ENCODE peak calls at places on chromosome 22, in four cellular contexts. B is HL-60, G is K562, H is GM12878. A is an unnamed sample.

GRCh38 chr22:40654522-40655167 is 18.1 kb upstream of the MRTFA start:
- DNase-seq in B (no peak), G (peak), H (no peak), A (no peak)

GRCh38 chr22:45262931-45263789 is 21.6 kb upstream of the UPK3A start:
- DNase-seq in G (peak), H (peak), B (peak), A (peak)

GRCh38 chr22:32411388-32411787 is 659 bp downstream of the RTCB start:
- DNase-seq in H (no peak), B (no peak), G (no peak), A (no peak)

GRCh38 chr22:44540756-44541670 is 43.0 kb upstream of the RTL6 start:
- DNase-seq in G (no peak), B (peak), H (no peak), A (no peak)

GRCh38 chr22:35618427-35619223 is 1.5 kb upstream of the MB start:
- DNase-seq in H (no peak), B (no peak), G (no peak), A (no peak)

GRCh38 chr22:27397948-27398330 is 403.6 kb downstream of the MN1 start:
- DNase-seq in H (no peak), B (no peak), G (no peak), A (no peak)

GRCh38 chr22:48884786-48885185 is 942.9 kb downstream of the BRD1 start:
- DNase-seq in G (no peak), H (no peak), B (no peak), A (no peak)

GRCh38 chr22:28024422-28024888 is 105.4 kb upstream of the PITPNB start:
- DNase-seq in B (no peak), G (no peak), H (no peak), A (no peak)

GRCh38 chr22:33335611-33336279 is 277.6 kb upstream of the SYN3 start:
- DNase-seq in B (no peak), G (no peak), H (no peak), A (no peak)

GRCh38 chr22:36084717-36085116 is 56.1 kb upstream of the RBFOX2 start:
- DNase-seq in H (no peak), G (no peak), B (no peak), A (no peak)

GRCh38 chr22:41286639-41287091 is 678 bp upstream of the RANGAP1 start:
- DNase-seq in G (no peak), H (peak), B (peak), A (no peak)

GRCh38 chr22:48644108-48644507 is 1183.6 kb downstream of the BRD1 start:
- DNase-seq in B (no peak), H (no peak), G (no peak), A (no peak)

GRCh38 chr22:46060292-46061123 is 83.5 kb upstream of the WNT7B start:
- DNase-seq in H (no peak), B (no peak), G (no peak), A (no peak)

GRCh38 chr22:46671824-46672432 is 51.7 kb downstream of the GRAMD4 start:
- DNase-seq in G (no peak), H (no peak), B (no peak), A (peak)

GRCh38 chr22:38069372-38070249 is 12.4 kb downstream of the PICK1 start:
- DNase-seq in H (no peak), B (no peak), G (peak), A (no peak)

GRCh38 chr22:17138451-17139042 is 17.4 kb upstream of the TMEM121B start:
- DNase-seq in B (no peak), H (no peak), G (no peak), A (no peak)

GRCh38 chr22:48464246-48464645 is 1363.4 kb downstream of the BRD1 start:
- DNase-seq in G (no peak), H (no peak), B (no peak), A (no peak)

GRCh38 chr22:26553056-26553752 is 36.7 kb downstream of the TPST2 start:
- DNase-seq in B (no peak), H (no peak), G (no peak), A (no peak)

GRCh38 chr22:45504703-45505341 is 2.1 kb downstream of the FBLN1 start:
- DNase-seq in H (no peak), G (no peak), B (no peak), A (no peak)

GRCh38 chr22:22025320-22026156 is 43.0 kb upstream of the TOP3B start:
- DNase-seq in H (no peak), B (no peak), G (no peak), A (no peak)

GRCh38 chr22:41523464-41524221 is 20.6 kb downstream of the POLR3H start:
- DNase-seq in B (no peak), H (no peak), G (peak), A (no peak)

GRCh38 chr22:36323855-36324331 is 63.9 kb downstream of the MYH9 start:
- DNase-seq in B (no peak), G (no peak), H (no peak), A (no peak)

GRCh38 chr22:40757071-40757470 is 62.1 kb downstream of the SLC25A17 start:
- DNase-seq in B (no peak), H (no peak), G (no peak), A (no peak)

GRCh38 chr22:35739642-35740041 is 22.0 kb downstream of the APOL5 start:
- DNase-seq in H (no peak), G (peak), B (no peak), A (no peak)

GRCh38 chr22:17633217-17633997 is 4.9 kb upstream of the ATP6V1E1 start:
- DNase-seq in H (no peak), B (no peak), G (peak), A (no peak)

GRCh38 chr22:42780070-42780540 is 59.4 kb upstream of the A4GALT start:
- DNase-seq in B (peak), H (peak), G (peak), A (no peak)

GRCh38 chr22:38018938-38019827 is 34.8 kb upstream of the SOX10 start:
- DNase-seq in B (no peak), H (no peak), G (no peak), A (no peak)

GRCh38 chr22:42646569-42647525 is 2.3 kb downstream of the CYB5R3 start:
- DNase-seq in G (peak), H (no peak), B (no peak), A (peak)

GRCh38 chr22:41768420-41768819 is 32.1 kb upstream of the CCDC134 start:
- DNase-seq in B (peak), G (no peak), H (no peak), A (no peak)

GRCh38 chr22:48811885-48812284 is 1015.8 kb downstream of the BRD1 start:
- DNase-seq in H (no peak), B (no peak), G (no peak), A (no peak)

GRCh38 chr22:36017661-36018091 is 10.9 kb downstream of the RBFOX2 start:
- DNase-seq in B (no peak), G (no peak), H (peak), A (no peak)

GRCh38 chr22:28783786-28784671 is 11.5 kb downstream of the CCDC117 start:
- DNase-seq in G (no peak), H (no peak), B (no peak), A (no peak)

GRCh38 chr22:31291403-31291715 is 929 bp downstream of the PIK3IP1 start:
- DNase-seq in H (no peak), G (no peak), B (no peak), A (no peak)

GRCh38 chr22:31288496-31289235 is 3.6 kb downstream of the PIK3IP1 start:
- DNase-seq in B (no peak), H (no peak), G (no peak), A (no peak)

GRCh38 chr22:31290494-31291402 is 1.5 kb downstream of the PIK3IP1 start:
- DNase-seq in G (peak), H (peak), B (peak), A (peak)

GRCh38 chr22:31289335-31289734 is 3.0 kb downstream of the PIK3IP1 start:
- DNase-seq in H (no peak), B (no peak), G (no peak), A (no peak)

DNA sequence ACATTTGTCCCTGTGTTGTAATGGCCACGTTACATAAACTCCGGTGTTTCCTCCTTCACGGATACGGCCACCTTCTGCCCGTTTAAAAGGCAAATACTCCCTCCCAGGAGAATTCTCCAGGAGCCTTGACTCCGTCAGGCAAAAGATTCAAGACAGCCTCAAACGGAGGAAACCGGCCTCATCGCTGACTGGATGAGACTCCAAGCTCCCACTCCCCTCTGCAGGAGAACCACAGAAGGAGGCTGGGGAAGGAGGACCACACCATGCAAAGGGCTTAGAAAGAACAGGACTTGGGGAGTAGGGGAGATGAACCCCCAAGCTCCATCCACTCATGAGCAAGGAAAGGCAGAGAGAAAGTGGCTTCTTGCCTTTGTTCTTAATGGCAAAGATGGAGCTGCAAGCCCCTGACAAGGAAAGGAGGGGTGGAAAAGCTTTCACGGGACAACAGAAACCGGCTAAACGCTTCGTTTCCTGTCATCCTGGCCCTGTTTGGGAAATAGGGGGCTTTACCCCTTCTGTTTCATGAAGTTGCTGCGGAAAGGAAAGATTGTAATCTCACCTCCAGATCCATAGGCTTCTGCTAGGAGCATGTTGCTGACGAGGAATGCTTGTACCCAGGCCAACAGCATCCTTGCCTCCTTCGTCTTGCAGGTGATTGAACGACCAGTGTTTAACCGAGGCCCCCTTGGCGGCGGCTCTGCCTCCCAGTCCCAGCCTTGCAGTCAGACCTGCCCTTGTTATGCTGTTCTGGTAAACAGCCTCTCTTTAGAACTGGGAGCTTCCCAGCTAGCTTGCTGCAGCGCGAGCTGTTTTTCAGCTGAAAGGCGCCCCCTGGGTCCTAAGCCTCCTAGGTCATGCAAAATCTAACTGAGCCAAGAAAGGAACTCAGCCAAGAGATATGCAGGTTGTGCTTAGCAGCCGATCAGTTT is at the start of gene PIK3IP1:
- DNase-seq in B (peak), H (peak), G (peak), A (peak)
- TF ChIP-seq POLR2AphosphoS5 in B (no peak), H (peak), G (no peak), A (no peak)

DNA sequence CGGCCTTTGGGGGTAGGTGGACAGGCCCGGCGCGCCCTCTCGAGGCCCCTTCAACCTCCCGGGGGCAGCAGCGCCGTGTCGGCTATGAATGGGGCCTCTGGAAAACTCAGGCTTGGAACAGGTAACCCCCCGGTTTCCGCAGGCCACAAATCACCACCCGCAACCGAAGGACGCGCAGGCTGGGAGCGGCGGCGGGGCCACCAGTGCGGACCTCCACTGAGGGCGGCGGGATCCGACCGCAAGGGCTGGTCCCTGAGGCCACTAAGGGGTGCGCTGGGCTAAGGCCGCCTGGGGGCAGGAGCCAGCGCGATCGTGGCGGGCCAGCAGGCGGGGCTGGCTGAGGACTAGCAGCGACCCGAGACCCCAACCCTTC is 695 bp upstream of the ATF4 start:
- DNase-seq in B (no peak), H (no peak), G (no peak), A (no peak)
- TF ChIP-seq SPI1 in B (no peak), H (no peak), G (no peak), A (no peak)

DNA sequence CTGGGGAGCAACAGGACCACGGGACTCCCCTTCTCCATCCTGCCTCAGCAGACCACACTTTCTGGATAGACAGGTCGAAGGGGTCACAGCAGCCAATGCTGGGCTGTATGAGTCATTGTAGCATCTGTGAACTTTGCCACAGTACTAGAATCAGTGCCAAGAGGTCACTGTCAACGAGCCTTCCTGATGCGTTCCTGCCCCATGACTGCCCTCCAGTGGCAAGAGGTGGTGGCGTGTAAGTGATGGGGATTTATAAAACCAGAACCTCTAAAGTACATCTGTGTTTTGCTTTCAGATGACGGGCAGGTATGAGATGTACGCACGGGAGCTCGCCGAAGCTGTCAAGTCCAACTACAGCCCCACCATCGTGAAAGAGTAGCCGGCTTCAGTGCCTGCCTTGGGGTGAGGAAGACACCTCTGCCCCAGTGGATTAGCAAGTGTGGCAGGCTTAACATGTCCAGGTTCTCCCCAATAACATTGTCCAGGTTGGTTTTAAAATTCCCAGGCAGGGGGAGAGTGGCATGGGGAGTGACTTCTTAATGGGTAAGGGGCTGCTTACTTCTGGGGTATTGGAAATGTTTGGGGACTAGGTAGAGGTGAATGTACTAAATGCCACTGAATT is 29.4 kb downstream of the GUCD1 start:
- DNase-seq in G (peak), H (peak), B (peak), A (peak)
- TF ChIP-seq POLR2AphosphoS5 in G (no peak), H (no peak), B (no peak), A (no peak)

GRCh38 chr22:23529166-23530103 is 50.7 kb downstream of the IGLL1 start:
- DNase-seq in H (no peak), B (no peak), G (no peak), A (no peak)
- TF ChIP-seq SPI1 in H (no peak), B (no peak), G (no peak), A (no peak)

GRCh38 chr22:19902245-19902699 is 39.3 kb upstream of the COMT start:
- DNase-seq in B (no peak), G (no peak), H (no peak), A (no peak)
- TF ChIP-seq POLR2AphosphoS5 in B (no peak), G (no peak), H (no peak), A (no peak)

DNA sequence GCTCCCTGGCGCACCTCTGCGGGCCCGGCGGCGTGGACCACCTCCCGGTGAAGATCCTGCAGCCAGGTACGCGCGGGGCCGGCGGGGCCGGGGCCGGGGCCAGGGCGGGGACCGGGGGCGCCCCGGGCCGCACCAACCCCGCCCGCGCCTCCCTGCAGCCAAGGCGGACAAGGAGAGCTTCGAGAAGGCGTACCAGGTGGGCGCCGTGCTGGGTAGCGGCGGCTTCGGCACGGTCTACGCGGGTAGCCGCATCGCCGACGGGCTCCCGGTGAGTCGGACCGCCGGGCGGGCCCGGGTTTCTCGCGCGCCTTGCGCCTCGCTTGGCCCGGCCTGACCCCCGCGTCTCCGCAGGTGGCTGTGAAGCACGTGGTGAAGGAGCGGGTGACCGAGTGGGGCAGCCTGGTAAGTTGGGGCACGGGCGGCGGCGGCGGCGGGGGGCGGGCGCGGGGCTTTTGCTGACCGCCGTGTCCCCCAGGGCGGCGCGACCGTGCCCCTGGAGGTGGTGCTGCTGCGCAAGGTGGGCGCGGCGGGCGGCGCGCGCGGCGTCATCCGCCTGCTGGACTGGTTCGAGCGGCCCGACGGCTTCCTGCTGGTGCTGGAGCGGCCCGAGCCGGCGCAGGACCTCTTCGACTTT is 512 bp downstream of the PIM3 start:
- DNase-seq in G (peak), B (no peak), H (no peak), A (no peak)
- TF ChIP-seq SPI1 in G (no peak), B (no peak), H (no peak), A (no peak)